ENCODE peak calls at places on chromosome 5, in eight cellular contexts. H is SK-N-SH, C is HCT116, S is A549, J is K562, F is GM12878, N is HepG2, Y is H1. I is an unnamed sample.

GRCh38 chr5:93585753-93586385 is 2.8 kb downstream of the NR2F1 start:
- DNase-seq in Y (no peak), S (no peak), F (no peak), C (no peak), J (no peak), H (peak; percentile 62), N (no peak), I (no peak)

GRCh38 chr5:80234311-80234948 is 21.4 kb downstream of the SERINC5 start:
- DNase-seq in Y (no peak), N (no peak), H (no peak), S (no peak), F (no peak), C (no peak), J (no peak), I (no peak)

GRCh38 chr5:111859031-111859430 is 102.0 kb upstream of the NREP start:
- DNase-seq in F (no peak), Y (no peak), S (no peak), H (no peak), C (no peak), J (no peak), N (no peak), I (no peak)

GRCh38 chr5:55004728-55005127 is 19.3 kb upstream of the GZMK start:
- DNase-seq in N (no peak), H (no peak), C (no peak), J (no peak), S (no peak), Y (no peak), F (no peak), I (no peak)

GRCh38 chr5:10467281-10468198 is 25.9 kb downstream of the ROPN1L start:
- DNase-seq in N (no peak), J (no peak), C (no peak), H (no peak), S (no peak), Y (no peak), F (no peak), I (no peak)

GRCh38 chr5:59367791-59368394 is 525.6 kb downstream of the PDE4D start:
- DNase-seq in J (no peak), S (peak; percentile 84), C (peak; percentile 36), N (peak; percentile 30), F (no peak), Y (no peak), H (peak; percentile 39), I (peak; percentile 50)

GRCh38 chr5:140966293-140967225 is at the start of gene PCDHAC2:
- DNase-seq in H (peak; percentile 83), F (no peak), N (no peak), Y (peak; percentile 83), J (no peak), C (peak; percentile 48), S (peak; percentile 68), I (peak; percentile 78)

GRCh38 chr5:109788596-109788995 is 98.9 kb downstream of the MAN2A1 start:
- DNase-seq in Y (no peak), F (no peak), C (no peak), N (no peak), J (no peak), S (no peak), H (no peak), I (no peak)

GRCh38 chr5:168366124-168366523 is 74.7 kb downstream of the WWC1 start:
- DNase-seq in J (no peak), C (no peak), F (no peak), H (no peak), Y (no peak), S (peak; percentile 44), N (no peak), I (no peak)
- TF ChIP-seq MAX in J (no peak), C (no peak), F (no peak), H (no peak), Y (no peak), S (no peak), N (no peak), I (no peak)

DNA sequence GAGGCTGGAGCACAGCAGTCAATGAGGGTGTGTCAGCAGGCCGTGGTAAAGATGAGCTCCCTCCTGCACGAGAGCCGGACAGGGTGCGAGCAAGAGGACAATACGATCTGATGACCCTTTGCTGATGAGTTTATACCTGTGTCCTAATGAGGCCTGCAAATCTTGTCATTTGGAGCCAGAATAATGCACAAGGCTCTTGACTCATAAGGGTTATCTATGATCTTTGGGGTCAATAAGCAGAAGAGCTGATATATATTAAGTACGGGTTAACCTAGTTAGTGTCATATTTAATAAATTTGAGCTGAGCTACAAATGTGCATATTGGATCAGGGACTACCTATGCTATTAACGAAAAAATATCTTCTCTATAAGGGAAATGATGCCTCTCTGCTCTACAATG is 46.9 kb downstream of the CTNND2 start:
- DNase-seq in Y (no peak), F (no peak), C (no peak), H (no peak), J (no peak), S (no peak), N (no peak), I (no peak)
- TF ChIP-seq MAX in Y (no peak), F (no peak), C (no peak), H (no peak), J (no peak), S (no peak), N (no peak), I (no peak)

DNA sequence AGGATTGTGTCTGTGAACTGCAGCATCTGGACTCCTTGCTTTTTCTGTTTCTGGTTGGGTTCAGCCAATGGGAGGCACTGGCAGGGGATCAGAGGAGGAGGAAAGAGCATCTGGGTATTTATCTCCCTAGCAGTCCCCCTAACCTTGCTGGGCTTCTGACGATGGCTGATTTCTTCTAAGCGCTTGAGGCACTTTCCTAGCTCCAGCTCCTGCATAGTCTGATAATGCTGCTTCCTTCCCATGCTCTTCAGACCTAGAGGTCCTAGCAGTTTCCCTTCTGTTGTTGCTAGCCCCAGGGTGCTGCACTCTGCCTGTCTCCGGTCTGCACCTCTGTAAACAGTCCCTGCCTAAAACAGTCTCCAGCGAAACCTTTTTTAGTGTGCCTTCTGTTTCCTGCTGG is 225.1 kb downstream of the PDZD2 start:
- DNase-seq in Y (no peak), S (no peak), C (no peak), H (peak; percentile 84), J (no peak), F (no peak), N (no peak), I (no peak)
- TF ChIP-seq MAX in Y (no peak), S (no peak), C (no peak), H (no peak), J (no peak), F (no peak), N (no peak), I (no peak)

GRCh38 chr5:15350614-15351013 is 149.4 kb upstream of the FBXL7 start:
- DNase-seq in C (no peak), H (no peak), S (no peak), J (no peak), Y (no peak), N (no peak), F (no peak), I (no peak)

GRCh38 chr5:15346738-15347137 is 153.2 kb upstream of the FBXL7 start:
- DNase-seq in F (no peak), H (no peak), J (no peak), Y (no peak), S (no peak), C (no peak), N (no peak), I (no peak)

DNA sequence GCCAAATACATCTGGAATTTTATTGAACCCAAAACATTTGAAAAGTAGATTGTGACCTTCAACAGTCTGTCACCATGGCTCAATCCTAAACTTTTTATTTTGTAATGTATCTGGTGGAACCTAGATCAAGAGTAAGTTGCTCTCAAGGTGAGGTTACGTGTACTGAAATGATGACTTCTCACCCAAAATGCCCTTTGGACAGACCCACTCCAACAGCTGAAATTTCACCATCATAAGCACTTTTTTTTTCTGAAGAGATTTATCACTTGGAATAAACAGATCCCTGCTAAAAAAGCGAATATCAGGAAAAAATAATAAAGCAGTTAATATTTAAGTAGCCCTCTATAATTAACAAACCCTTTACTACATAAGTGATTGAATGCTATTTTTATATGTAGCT is 155.0 kb upstream of the FBXL7 start:
- DNase-seq in J (no peak), F (no peak), Y (no peak), H (no peak), C (no peak), S (no peak), N (no peak), I (no peak)
- TF ChIP-seq MAX in J (no peak), F (no peak), Y (no peak), H (no peak), C (no peak), S (no peak), N (no peak), I (no peak)

GRCh38 chr5:132002701-132003100 is 8.8 kb downstream of the ACSL6 start:
- DNase-seq in C (no peak), Y (no peak), J (no peak), F (no peak), N (no peak), S (no peak), H (no peak), I (no peak)

GRCh38 chr5:132003982-132004381 is 7.5 kb downstream of the ACSL6 start:
- DNase-seq in H (no peak), C (no peak), N (no peak), S (no peak), J (no peak), F (no peak), Y (no peak), I (no peak)

GRCh38 chr5:132005591-132005990 is 5.9 kb downstream of the ACSL6 start:
- DNase-seq in S (no peak), H (no peak), C (no peak), J (no peak), N (no peak), F (no peak), Y (no peak), I (no peak)

GRCh38 chr5:132001647-132002561 is 9.6 kb downstream of the ACSL6 start:
- DNase-seq in C (peak; percentile 47), N (peak; percentile 97), F (no peak), Y (no peak), H (no peak), J (no peak), S (no peak), I (no peak)

GRCh38 chr5:132003170-132003744 is 8.2 kb downstream of the ACSL6 start:
- DNase-seq in J (no peak), F (no peak), Y (peak; percentile 70), N (peak; percentile 94), S (no peak), H (peak; percentile 33), C (no peak), I (peak; percentile 68)
- TF ChIP-seq MAX in J (no peak), F (no peak), Y (peak; percentile 9), N (no peak), S (no peak), H (no peak), C (no peak), I (peak; percentile 19)

GRCh38 chr5:68137451-68138190 is 77.9 kb upstream of the PIK3R1 start:
- DNase-seq in J (no peak), C (no peak), Y (no peak), S (no peak), N (no peak), H (no peak), F (no peak), I (no peak)
- TF ChIP-seq MAX in J (no peak), C (no peak), Y (no peak), S (no peak), N (no peak), H (no peak), F (no peak), I (no peak)